ENCODE peak calls at places on chromosome 1, in five cellular contexts. One of them, this sample, is unnamed.

GRCh38 chr1:228098323-228098931 is 4.7 kb downstream of the C1orf35 start:
- DNase-seq in astrocyte: no peak
- DNase-seq in PC-3: no peak
- DNase-seq in mammary epithelial cell: no peak
- DNase-seq in prostate gland: no peak
- DNase-seq in this sample: no peak

GRCh38 chr1:40762144-40762923 is 21.3 kb upstream of the KCNQ4 start:
- DNase-seq in astrocyte: no peak
- DNase-seq in PC-3: no peak
- DNase-seq in mammary epithelial cell: no peak
- DNase-seq in prostate gland: no peak
- DNase-seq in this sample: no peak

GRCh38 chr1:58811303-58811702 is 27.5 kb upstream of the JUN start:
- DNase-seq in astrocyte: no peak
- DNase-seq in PC-3: no peak
- DNase-seq in mammary epithelial cell: peak
- DNase-seq in prostate gland: peak
- DNase-seq in this sample: no peak

GRCh38 chr1:85681087-85681486 is 27.1 kb downstream of the ZNHIT6 start:
- DNase-seq in astrocyte: peak
- DNase-seq in PC-3: no peak
- DNase-seq in mammary epithelial cell: peak
- DNase-seq in prostate gland: no peak
- DNase-seq in this sample: peak

GRCh38 chr1:230113605-230114241 is 46.7 kb downstream of the GALNT2 start:
- DNase-seq in astrocyte: peak
- DNase-seq in PC-3: peak
- DNase-seq in mammary epithelial cell: peak
- DNase-seq in prostate gland: no peak
- DNase-seq in this sample: peak

GRCh38 chr1:67532452-67533216 is 102.4 kb upstream of the SERBP1 start:
- DNase-seq in astrocyte: peak
- DNase-seq in PC-3: peak
- DNase-seq in mammary epithelial cell: peak
- DNase-seq in prostate gland: peak
- DNase-seq in this sample: peak

GRCh38 chr1:1535989-1536937 is 4.2 kb downstream of the TMEM240 start:
- DNase-seq in astrocyte: no peak
- DNase-seq in PC-3: no peak
- DNase-seq in mammary epithelial cell: no peak
- DNase-seq in prostate gland: no peak
- DNase-seq in this sample: no peak

GRCh38 chr1:20115479-20115878 is 3.9 kb downstream of the PLA2G2D start:
- DNase-seq in astrocyte: no peak
- DNase-seq in PC-3: no peak
- DNase-seq in mammary epithelial cell: no peak
- DNase-seq in prostate gland: no peak
- DNase-seq in this sample: no peak

GRCh38 chr1:165162671-165163241 is 193.8 kb downstream of the LMX1A start:
- DNase-seq in astrocyte: no peak
- DNase-seq in PC-3: peak
- DNase-seq in mammary epithelial cell: peak
- DNase-seq in prostate gland: peak
- DNase-seq in this sample: no peak

GRCh38 chr1:232793944-232794343 is 11.3 kb upstream of the MAP10 start:
- DNase-seq in astrocyte: peak
- DNase-seq in PC-3: peak
- DNase-seq in mammary epithelial cell: peak
- DNase-seq in prostate gland: peak
- DNase-seq in this sample: peak
- TF ChIP-seq CTCF in astrocyte: no peak
- TF ChIP-seq CTCF in PC-3: peak
- TF ChIP-seq CTCF in mammary epithelial cell: peak
- TF ChIP-seq CTCF in prostate gland: peak
- TF ChIP-seq CTCF in this sample: no peak

GRCh38 chr1:43933386-43934278 is at the start of gene ARTN:
- DNase-seq in astrocyte: no peak
- DNase-seq in PC-3: peak
- DNase-seq in mammary epithelial cell: peak
- DNase-seq in prostate gland: peak
- DNase-seq in this sample: no peak
- H3K4me3 ChIP-seq in astrocyte: peak
- H3K4me3 ChIP-seq in PC-3: peak
- H3K4me3 ChIP-seq in mammary epithelial cell: peak
- H3K4me3 ChIP-seq in prostate gland: peak
- H3K4me3 ChIP-seq in this sample: peak

DNA sequence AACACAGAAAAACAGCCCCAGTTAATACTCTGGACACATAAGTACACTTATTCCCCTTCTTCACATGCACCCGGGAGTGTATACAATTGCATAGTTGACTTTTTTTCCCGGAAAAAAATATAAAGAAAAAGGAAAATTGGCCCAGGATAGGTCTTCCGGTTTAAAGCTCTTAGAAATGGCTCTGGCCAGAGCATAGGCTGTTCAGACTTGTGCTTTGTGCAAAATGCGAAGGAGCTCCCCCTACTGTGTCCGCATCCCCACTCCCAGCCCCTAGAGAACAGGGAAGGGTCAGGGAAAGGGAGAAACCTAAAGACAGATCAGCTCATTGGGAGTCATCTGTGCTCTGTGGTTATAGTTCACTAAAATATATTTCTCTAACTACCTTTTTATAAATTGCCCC is 5.5 kb upstream of the MTMR11 start:
- DNase-seq in astrocyte: no peak
- DNase-seq in PC-3: no peak
- DNase-seq in mammary epithelial cell: no peak
- DNase-seq in prostate gland: no peak
- DNase-seq in this sample: peak
- TF ChIP-seq CTCF in astrocyte: no peak
- TF ChIP-seq CTCF in PC-3: peak
- TF ChIP-seq CTCF in mammary epithelial cell: peak
- TF ChIP-seq CTCF in prostate gland: no peak
- TF ChIP-seq CTCF in this sample: peak

GRCh38 chr1:25564777-25565176 is 21.4 kb downstream of the LDLRAP1 start:
- DNase-seq in astrocyte: no peak
- DNase-seq in PC-3: no peak
- DNase-seq in mammary epithelial cell: no peak
- DNase-seq in prostate gland: no peak
- DNase-seq in this sample: no peak

GRCh38 chr1:25565188-25565591 is 21.8 kb downstream of the LDLRAP1 start:
- DNase-seq in astrocyte: no peak
- DNase-seq in PC-3: no peak
- DNase-seq in mammary epithelial cell: no peak
- DNase-seq in prostate gland: peak
- DNase-seq in this sample: no peak

GRCh38 chr1:25562928-25563283 is 19.5 kb downstream of the LDLRAP1 start:
- DNase-seq in astrocyte: no peak
- DNase-seq in PC-3: no peak
- DNase-seq in mammary epithelial cell: no peak
- DNase-seq in prostate gland: no peak
- DNase-seq in this sample: no peak

GRCh38 chr1:25562101-25562927 is 18.9 kb downstream of the LDLRAP1 start:
- DNase-seq in astrocyte: no peak
- DNase-seq in PC-3: no peak
- DNase-seq in mammary epithelial cell: no peak
- DNase-seq in prostate gland: peak
- DNase-seq in this sample: no peak

GRCh38 chr1:25563330-25564215 is 20.2 kb downstream of the LDLRAP1 start:
- DNase-seq in astrocyte: no peak
- DNase-seq in PC-3: no peak
- DNase-seq in mammary epithelial cell: no peak
- DNase-seq in prostate gland: no peak
- DNase-seq in this sample: no peak
- H3K4me3 ChIP-seq in astrocyte: no peak
- H3K4me3 ChIP-seq in PC-3: no peak
- H3K4me3 ChIP-seq in mammary epithelial cell: no peak
- H3K4me3 ChIP-seq in prostate gland: no peak
- H3K4me3 ChIP-seq in this sample: no peak

GRCh38 chr1:181150842-181151241 is 62.3 kb downstream of the IER5 start:
- DNase-seq in astrocyte: no peak
- DNase-seq in PC-3: no peak
- DNase-seq in mammary epithelial cell: no peak
- DNase-seq in prostate gland: no peak
- DNase-seq in this sample: no peak

GRCh38 chr1:181153634-181153961 is 65.1 kb downstream of the IER5 start:
- DNase-seq in astrocyte: no peak
- DNase-seq in PC-3: no peak
- DNase-seq in mammary epithelial cell: no peak
- DNase-seq in prostate gland: no peak
- DNase-seq in this sample: no peak

GRCh38 chr1:181155339-181155738 is 66.8 kb downstream of the IER5 start:
- DNase-seq in astrocyte: no peak
- DNase-seq in PC-3: no peak
- DNase-seq in mammary epithelial cell: no peak
- DNase-seq in prostate gland: no peak
- DNase-seq in this sample: no peak

GRCh38 chr1:181151378-181152326 is 63.2 kb downstream of the IER5 start:
- DNase-seq in astrocyte: peak
- DNase-seq in PC-3: no peak
- DNase-seq in mammary epithelial cell: no peak
- DNase-seq in prostate gland: no peak
- DNase-seq in this sample: peak

GRCh38 chr1:181152892-181153633 is 64.6 kb downstream of the IER5 start:
- DNase-seq in astrocyte: peak
- DNase-seq in PC-3: no peak
- DNase-seq in mammary epithelial cell: no peak
- DNase-seq in prostate gland: peak
- DNase-seq in this sample: peak
- TF ChIP-seq CTCF in astrocyte: peak
- TF ChIP-seq CTCF in PC-3: no peak
- TF ChIP-seq CTCF in mammary epithelial cell: no peak
- TF ChIP-seq CTCF in prostate gland: no peak
- TF ChIP-seq CTCF in this sample: peak

DNA sequence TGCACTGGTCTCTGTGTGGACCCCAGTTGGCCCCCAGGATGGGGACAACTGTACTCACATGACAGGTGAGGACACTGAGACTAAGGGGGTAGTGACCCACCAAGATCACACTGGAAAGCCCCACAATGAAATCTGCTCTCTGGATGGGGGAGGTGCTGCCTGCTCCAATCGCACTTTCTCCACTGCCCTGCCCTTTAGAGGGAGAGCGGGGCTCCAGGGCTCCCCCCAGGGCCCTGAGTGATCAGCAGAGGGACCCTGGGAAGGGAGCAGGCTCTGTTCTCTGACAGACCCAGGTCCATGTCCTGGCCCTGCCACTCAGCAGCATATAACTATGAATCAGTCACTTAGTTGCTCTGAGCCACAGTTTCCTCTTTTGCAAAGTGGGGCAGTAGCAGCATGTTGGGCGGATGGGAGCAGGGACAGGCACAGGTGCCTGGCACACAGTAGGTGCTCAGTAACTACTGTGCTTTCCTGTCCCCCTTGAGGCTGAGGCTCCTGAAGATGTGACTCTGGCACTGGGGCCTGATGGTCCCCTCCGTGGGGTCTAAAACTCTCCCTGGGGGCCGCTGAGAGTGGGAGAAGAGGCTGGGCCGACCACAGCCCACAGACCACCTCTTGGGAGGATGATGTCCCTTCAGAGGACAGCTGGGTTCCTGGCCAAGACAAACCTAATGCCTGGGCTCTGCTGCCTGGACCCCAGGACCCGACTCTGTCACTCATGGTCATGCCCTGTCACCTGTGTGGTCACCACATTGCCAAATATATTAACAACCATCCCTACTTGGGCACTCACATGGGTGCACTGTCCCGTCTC is 222.6 kb downstream of the PTPRU start:
- DNase-seq in astrocyte: no peak
- DNase-seq in PC-3: no peak
- DNase-seq in mammary epithelial cell: no peak
- DNase-seq in prostate gland: no peak
- DNase-seq in this sample: no peak
- H3K4me3 ChIP-seq in astrocyte: no peak
- H3K4me3 ChIP-seq in PC-3: no peak
- H3K4me3 ChIP-seq in mammary epithelial cell: no peak
- H3K4me3 ChIP-seq in prostate gland: no peak
- H3K4me3 ChIP-seq in this sample: no peak

GRCh38 chr1:113674591-113674990 is 84.7 kb downstream of the PHTF1 start:
- DNase-seq in astrocyte: no peak
- DNase-seq in PC-3: peak
- DNase-seq in mammary epithelial cell: peak
- DNase-seq in prostate gland: no peak
- DNase-seq in this sample: no peak

GRCh38 chr1:113675299-113675698 is 84.0 kb downstream of the PHTF1 start:
- DNase-seq in astrocyte: peak
- DNase-seq in PC-3: peak
- DNase-seq in mammary epithelial cell: peak
- DNase-seq in prostate gland: no peak
- DNase-seq in this sample: peak

GRCh38 chr1:113676524-113676923 is 82.8 kb downstream of the PHTF1 start:
- DNase-seq in astrocyte: no peak
- DNase-seq in PC-3: no peak
- DNase-seq in mammary epithelial cell: no peak
- DNase-seq in prostate gland: no peak
- DNase-seq in this sample: no peak

GRCh38 chr1:113677250-113678158 is 81.8 kb downstream of the PHTF1 start:
- DNase-seq in astrocyte: peak
- DNase-seq in PC-3: peak
- DNase-seq in mammary epithelial cell: peak
- DNase-seq in prostate gland: no peak
- DNase-seq in this sample: peak

GRCh38 chr1:113678159-113678469 is 81.2 kb downstream of the PHTF1 start:
- DNase-seq in astrocyte: no peak
- DNase-seq in PC-3: no peak
- DNase-seq in mammary epithelial cell: no peak
- DNase-seq in prostate gland: no peak
- DNase-seq in this sample: no peak
- TF ChIP-seq CTCF in astrocyte: no peak
- TF ChIP-seq CTCF in PC-3: no peak
- TF ChIP-seq CTCF in mammary epithelial cell: no peak
- TF ChIP-seq CTCF in prostate gland: no peak
- TF ChIP-seq CTCF in this sample: no peak

DNA sequence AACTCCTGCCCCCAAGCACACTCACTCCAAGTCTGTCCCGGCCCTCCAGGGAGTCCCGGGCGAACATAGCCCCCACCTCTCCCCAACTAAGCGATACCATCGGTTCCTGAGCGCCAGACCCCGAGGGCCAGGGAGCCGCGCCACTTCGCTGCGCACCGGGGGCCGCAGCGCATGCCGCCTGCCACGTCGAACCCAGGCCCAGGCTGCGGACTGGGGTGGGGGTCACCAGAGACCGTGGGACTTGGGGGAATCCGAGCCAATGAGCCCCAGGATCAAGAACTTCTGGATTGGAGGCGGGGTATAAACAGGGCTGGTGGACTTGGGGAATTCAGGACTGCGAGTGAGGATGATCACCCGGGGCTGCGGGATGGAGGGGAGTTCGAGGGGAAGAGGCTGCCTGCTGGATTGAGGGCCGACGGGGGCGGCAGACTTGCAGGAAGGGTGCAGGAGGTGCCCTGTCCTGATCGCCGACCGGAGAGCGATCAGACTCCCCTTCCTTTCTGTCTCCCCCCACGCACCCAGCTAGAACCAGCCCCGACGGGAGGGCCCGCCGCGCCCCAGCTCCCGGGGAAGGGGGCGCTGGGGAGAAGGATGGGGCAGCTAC is 640 bp downstream of the RSPO1 start:
- DNase-seq in astrocyte: no peak
- DNase-seq in PC-3: no peak
- DNase-seq in mammary epithelial cell: no peak
- DNase-seq in prostate gland: no peak
- DNase-seq in this sample: no peak
- H3K4me3 ChIP-seq in astrocyte: no peak
- H3K4me3 ChIP-seq in PC-3: no peak
- H3K4me3 ChIP-seq in mammary epithelial cell: no peak
- H3K4me3 ChIP-seq in prostate gland: peak
- H3K4me3 ChIP-seq in this sample: no peak